ENCODE peak calls at places on chromosome 3, in nine cellular contexts. One of them, this sample, is unnamed.

GRCh38 chr3:183481582-183481981 is 53.2 kb upstream of the MCF2L2 start:
- DNase-seq in GM13977: no peak
- DNase-seq in HS-5: no peak
- DNase-seq in HTR-8/SVneo: no peak
- DNase-seq in stimulated activated CD8-positive, alpha-beta memory T cell treated with anti-CD3 and anti-CD28 coated beads, Interleukin-12 subunit alpha, Interleukin-12 subunit beta, amount 100 ng/mL, for 4 hours: no peak
- DNase-seq in NCI-H1092 treated with DMSO at 0.1 percent for 48 hours: no peak
- DNase-seq in KBM-7: no peak
- DNase-seq in A549: no peak
- DNase-seq in AG10803: no peak
- DNase-seq in this sample: no peak

GRCh38 chr3:117105650-117106049 is 396.1 kb downstream of the TUSC7 start:
- DNase-seq in stimulated activated CD8-positive, alpha-beta memory T cell treated with anti-CD3 and anti-CD28 coated beads, Interleukin-12 subunit alpha, Interleukin-12 subunit beta, amount 100 ng/mL, for 4 hours: no peak
- DNase-seq in AG10803: peak; percentile 53
- DNase-seq in HTR-8/SVneo: no peak
- DNase-seq in A549: no peak
- DNase-seq in HS-5: peak; percentile 73
- DNase-seq in NCI-H1092 treated with DMSO at 0.1 percent for 48 hours: no peak
- DNase-seq in KBM-7: no peak
- DNase-seq in GM13977: no peak
- DNase-seq in this sample: no peak

GRCh38 chr3:100609305-100609704 is at the start of gene ADGRG7:
- DNase-seq in GM13977: no peak
- DNase-seq in A549: no peak
- DNase-seq in HTR-8/SVneo: no peak
- DNase-seq in KBM-7: peak; percentile 62
- DNase-seq in NCI-H1092 treated with DMSO at 0.1 percent for 48 hours: no peak
- DNase-seq in AG10803: no peak
- DNase-seq in HS-5: no peak
- DNase-seq in stimulated activated CD8-positive, alpha-beta memory T cell treated with anti-CD3 and anti-CD28 coated beads, Interleukin-12 subunit alpha, Interleukin-12 subunit beta, amount 100 ng/mL, for 4 hours: no peak
- DNase-seq in this sample: no peak

GRCh38 chr3:115245437-115245836 is 98.3 kb upstream of the ZBTB20 start:
- DNase-seq in KBM-7: no peak
- DNase-seq in HTR-8/SVneo: peak; percentile 65
- DNase-seq in stimulated activated CD8-positive, alpha-beta memory T cell treated with anti-CD3 and anti-CD28 coated beads, Interleukin-12 subunit alpha, Interleukin-12 subunit beta, amount 100 ng/mL, for 4 hours: no peak
- DNase-seq in NCI-H1092 treated with DMSO at 0.1 percent for 48 hours: no peak
- DNase-seq in A549: peak; percentile 69
- DNase-seq in GM13977: no peak
- DNase-seq in HS-5: peak; percentile 86
- DNase-seq in AG10803: peak; percentile 86
- DNase-seq in this sample: peak; percentile 95

GRCh38 chr3:14876942-14877341 is 58.2 kb downstream of the FGD5 start:
- DNase-seq in NCI-H1092 treated with DMSO at 0.1 percent for 48 hours: no peak
- DNase-seq in GM13977: no peak
- DNase-seq in AG10803: peak; percentile 42
- DNase-seq in HS-5: no peak
- DNase-seq in KBM-7: no peak
- DNase-seq in stimulated activated CD8-positive, alpha-beta memory T cell treated with anti-CD3 and anti-CD28 coated beads, Interleukin-12 subunit alpha, Interleukin-12 subunit beta, amount 100 ng/mL, for 4 hours: no peak
- DNase-seq in A549: peak; percentile 35
- DNase-seq in HTR-8/SVneo: no peak
- DNase-seq in this sample: peak; percentile 57

GRCh38 chr3:52325686-52326085 is 9.6 kb downstream of the DNAH1 start:
- DNase-seq in AG10803: no peak
- DNase-seq in GM13977: no peak
- DNase-seq in A549: no peak
- DNase-seq in NCI-H1092 treated with DMSO at 0.1 percent for 48 hours: no peak
- DNase-seq in HTR-8/SVneo: no peak
- DNase-seq in stimulated activated CD8-positive, alpha-beta memory T cell treated with anti-CD3 and anti-CD28 coated beads, Interleukin-12 subunit alpha, Interleukin-12 subunit beta, amount 100 ng/mL, for 4 hours: no peak
- DNase-seq in HS-5: no peak
- DNase-seq in KBM-7: no peak
- DNase-seq in this sample: no peak

GRCh38 chr3:188959013-188959412 is 212.8 kb upstream of the TPRG1 start:
- DNase-seq in NCI-H1092 treated with DMSO at 0.1 percent for 48 hours: no peak
- DNase-seq in KBM-7: no peak
- DNase-seq in AG10803: no peak
- DNase-seq in GM13977: no peak
- DNase-seq in A549: no peak
- DNase-seq in HTR-8/SVneo: no peak
- DNase-seq in stimulated activated CD8-positive, alpha-beta memory T cell treated with anti-CD3 and anti-CD28 coated beads, Interleukin-12 subunit alpha, Interleukin-12 subunit beta, amount 100 ng/mL, for 4 hours: no peak
- DNase-seq in HS-5: no peak
- DNase-seq in this sample: peak; percentile 59

GRCh38 chr3:49903451-49904424 is at the start of gene MST1R:
- DNase-seq in HS-5: no peak
- DNase-seq in GM13977: peak; percentile 93
- DNase-seq in A549: peak; percentile 76
- DNase-seq in AG10803: no peak
- DNase-seq in NCI-H1092 treated with DMSO at 0.1 percent for 48 hours: no peak
- DNase-seq in stimulated activated CD8-positive, alpha-beta memory T cell treated with anti-CD3 and anti-CD28 coated beads, Interleukin-12 subunit alpha, Interleukin-12 subunit beta, amount 100 ng/mL, for 4 hours: peak; percentile 68
- DNase-seq in HTR-8/SVneo: no peak
- DNase-seq in KBM-7: no peak
- DNase-seq in this sample: peak; percentile 36

GRCh38 chr3:23702198-23702597 is 103.6 kb upstream of the UBE2E1 start:
- DNase-seq in AG10803: peak; percentile 20
- DNase-seq in KBM-7: no peak
- DNase-seq in NCI-H1092 treated with DMSO at 0.1 percent for 48 hours: no peak
- DNase-seq in A549: no peak
- DNase-seq in stimulated activated CD8-positive, alpha-beta memory T cell treated with anti-CD3 and anti-CD28 coated beads, Interleukin-12 subunit alpha, Interleukin-12 subunit beta, amount 100 ng/mL, for 4 hours: no peak
- DNase-seq in HS-5: peak; percentile 19
- DNase-seq in HTR-8/SVneo: peak; percentile 57
- DNase-seq in GM13977: no peak
- DNase-seq in this sample: peak; percentile 43

GRCh38 chr3:52013802-52014598 is 18.3 kb upstream of the RPL29 start:
- DNase-seq in AG10803: no peak
- DNase-seq in A549: no peak
- DNase-seq in HS-5: no peak
- DNase-seq in NCI-H1092 treated with DMSO at 0.1 percent for 48 hours: no peak
- DNase-seq in stimulated activated CD8-positive, alpha-beta memory T cell treated with anti-CD3 and anti-CD28 coated beads, Interleukin-12 subunit alpha, Interleukin-12 subunit beta, amount 100 ng/mL, for 4 hours: no peak
- DNase-seq in GM13977: no peak
- DNase-seq in HTR-8/SVneo: no peak
- DNase-seq in KBM-7: no peak
- DNase-seq in this sample: no peak